ENCODE peak calls at places on chromosomes 6 and 20, in four cellular contexts. K is progenitor cell of endocrine pancreas, J is fibroblast of mammary gland, I is endothelial cell. U is an unnamed sample.

GRCh38 chr6:133114973-133115372 is 126.2 kb upstream of the EYA4 start:
- DNase-seq in K (no peak), J (no peak), I (no peak), U (no peak)

GRCh38 chr6:41159415-41160082 is 3.4 kb downstream of the TREM2 start:
- DNase-seq in K (no peak), J (no peak), I (no peak), U (peak; percentile 17)

GRCh38 chr6:22411408-22412105 is 114.7 kb upstream of the PRL start:
- DNase-seq in K (no peak), J (peak; percentile 84), I (no peak), U (no peak)

GRCh38 chr6:17998003-17998402 is 10.6 kb upstream of the KIF13A start:
- DNase-seq in K (no peak), J (no peak), I (no peak), U (no peak)

GRCh38 chr6:161342039-161342438 is 68.2 kb upstream of the AGPAT4 start:
- DNase-seq in K (no peak), J (no peak), I (no peak), U (no peak)

GRCh38 chr6:81105998-81106397 is 646.5 kb downstream of the TENT5A start:
- DNase-seq in K (no peak), J (peak; percentile 15), I (no peak), U (no peak)

GRCh38 chr6:142474446-142475289 is 172.9 kb downstream of the ADGRG6 start:
- DNase-seq in K (peak; percentile 46), J (peak; percentile 70), I (peak; percentile 78), U (no peak)

GRCh38 chr20:63148696-63149095 is 67.2 kb downstream of the YTHDF1 start:
- DNase-seq in K (no peak), J (no peak), I (no peak), U (no peak)

GRCh38 chr6:128882560-128882959 is 378 bp upstream of the LAMA2 start:
- DNase-seq in K (no peak), J (no peak), I (no peak), U (no peak)

U was measured in upper lobe of left lung.